ENCODE peak calls at places on chromosome 11, in seven cellular contexts. N is heart left ventricle, X is GM12891, B is transverse colon, L is tibial nerve, U is endothelial cell of umbilical vein, T is NB4. C is an unnamed sample.

GRCh38 chr11:96054870-96055705 is 131.2 kb upstream of the MTMR2 start:
- DNase-seq in N (no peak), X (no peak), B (no peak), L (no peak), U (peak; percentile 71), T (peak; percentile 61), C (peak; percentile 36)

GRCh38 chr11:130448416-130449068 is at the start of gene ADAMTS15:
- DNase-seq in N (peak; percentile 93), X (no peak), B (peak; percentile 75), L (peak; percentile 75), U (peak; percentile 70), T (peak; percentile 98), C (no peak)

GRCh38 chr11:35083181-35084061 is 55.5 kb upstream of the CD44 start:
- DNase-seq in N (peak; percentile 69), X (peak; percentile 45), B (peak; percentile 61), L (peak; percentile 66), U (no peak), T (peak; percentile 85), C (peak; percentile 19)

GRCh38 chr11:70631624-70632047 is 233.3 kb downstream of the CTTN start:
- DNase-seq in N (no peak), X (no peak), B (no peak), L (no peak), U (no peak), T (no peak), C (no peak)

GRCh38 chr11:67345949-67346819 is 7.2 kb downstream of the POLD4 start:
- DNase-seq in N (no peak), X (no peak), B (peak; percentile 66), L (no peak), U (peak; percentile 49), T (peak; percentile 64), C (peak; percentile 27)

GRCh38 chr11:49208006-49208721 is at the start of gene FOLH1:
- DNase-seq in N (peak; percentile 48), X (peak; percentile 15), B (no peak), L (peak; percentile 6), U (peak; percentile 6), T (no peak), C (no peak)

GRCh38 chr11:128653828-128654231 is 40.0 kb upstream of the FLI1 start:
- DNase-seq in N (peak; percentile 70), X (no peak), B (peak; percentile 35), L (peak; percentile 19), U (peak; percentile 47), T (no peak), C (no peak)

GRCh38 chr11:19241260-19242183 is 777 bp upstream of the E2F8 start:
- DNase-seq in N (peak; percentile 41), X (peak; percentile 70), B (peak; percentile 49), L (no peak), U (peak; percentile 8), T (peak; percentile 83), C (peak; percentile 84)

GRCh38 chr11:78420255-78420764 is 2.7 kb upstream of the GAB2 start:
- DNase-seq in N (peak; percentile 71), X (no peak), B (peak; percentile 72), L (peak; percentile 92), U (peak; percentile 90), T (peak; percentile 83), C (peak; percentile 56)

GRCh38 chr11:68128682-68129327 is 7.6 kb upstream of the CHKA start:
- DNase-seq in N (peak; percentile 80), X (no peak), B (peak; percentile 68), L (no peak), U (peak; percentile 74), T (no peak), C (peak; percentile 59)

GRCh38 chr11:132114185-132114584 is 743.8 kb downstream of the NTM start:
- DNase-seq in N (peak; percentile 52), X (no peak), B (peak; percentile 18), L (peak; percentile 41), U (peak; percentile 44), T (peak; percentile 46), C (peak; percentile 30)

GRCh38 chr11:2928605-2929510 is at the start of gene PHLDA2:
- DNase-seq in N (peak; percentile 54), X (no peak), B (peak; percentile 73), L (no peak), U (peak; percentile 59), T (peak; percentile 54), C (peak; percentile 53)

GRCh38 chr11:28104425-28104824 is 3.5 kb downstream of the KIF18A start:
- DNase-seq in N (no peak), X (no peak), B (no peak), L (no peak), U (no peak), T (no peak), C (peak; percentile 16)

GRCh38 chr11:44611687-44612437 is 46.4 kb downstream of the CD82 start:
- DNase-seq in N (no peak), X (no peak), B (peak; percentile 26), L (no peak), U (no peak), T (no peak), C (peak; percentile 45)

GRCh38 chr11:67996622-67997459 is 7.1 kb downstream of the UNC93B1 start:
- DNase-seq in N (peak; percentile 69), X (no peak), B (peak; percentile 88), L (peak; percentile 62), U (peak; percentile 31), T (peak; percentile 59), C (peak; percentile 87)

GRCh38 chr11:34603129-34604001 is 17.5 kb upstream of the EHF start:
- DNase-seq in N (no peak), X (no peak), B (peak; percentile 57), L (no peak), U (no peak), T (no peak), C (no peak)

GRCh38 chr11:133934599-133935550 is 21.9 kb downstream of the IGSF9B start:
- DNase-seq in N (peak; percentile 76), X (no peak), B (peak; percentile 29), L (peak; percentile 32), U (no peak), T (peak; percentile 63), C (peak; percentile 25)

GRCh38 chr11:105456950-105457349 is 152.9 kb upstream of the GRIA4 start:
- DNase-seq in N (no peak), X (no peak), B (no peak), L (no peak), U (no peak), T (peak; percentile 3), C (no peak)

DNA sequence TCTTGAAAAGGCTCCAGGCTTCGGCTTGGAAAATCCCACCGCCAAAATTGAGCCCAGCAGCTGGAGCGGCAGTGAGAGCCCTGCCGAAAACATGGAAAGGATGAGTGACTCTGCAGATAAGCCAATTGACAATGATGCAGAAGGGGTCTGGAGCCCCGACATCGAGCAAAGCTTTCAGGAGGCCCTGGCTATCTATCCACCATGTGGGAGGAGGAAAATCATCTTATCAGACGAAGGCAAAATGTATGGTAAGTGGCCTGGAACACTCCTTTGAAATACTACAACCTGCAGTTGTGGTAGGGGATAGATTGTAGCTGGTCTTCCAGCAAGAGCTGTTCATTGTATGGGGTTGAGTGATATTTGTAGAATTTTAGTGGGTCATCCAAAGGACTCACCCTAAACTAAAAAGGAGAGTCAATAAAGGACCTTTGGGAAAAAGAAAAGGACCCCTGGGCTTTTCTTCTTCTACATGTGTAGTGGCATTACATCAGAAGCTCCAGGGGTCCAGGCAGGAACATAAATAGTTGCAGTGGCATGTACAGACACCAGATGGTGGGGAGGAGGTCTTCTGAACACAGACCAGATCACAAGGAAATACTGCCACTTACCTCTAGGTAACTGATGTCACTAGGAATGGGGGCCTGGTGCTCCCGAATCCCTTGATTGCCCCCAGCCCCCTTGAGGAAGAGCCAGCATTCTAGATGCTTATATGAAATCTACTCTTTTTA is 90.1 kb downstream of the TEAD1 start:
- DNase-seq in N (no peak), X (no peak), B (no peak), L (no peak), U (no peak), T (no peak), C (no peak)
- TF ChIP-seq POLR2A in N (no peak), X (no peak), B (no peak), L (no peak), U (no peak), T (no peak), C (no peak)

GRCh38 chr11:31369348-31370329 is at the start of the genes DCDC1 and DNAJC24:
- DNase-seq in N (peak; percentile 92), X (peak; percentile 34), B (peak; percentile 93), L (peak; percentile 87), U (peak; percentile 93), T (peak; percentile 93), C (peak; percentile 96)
- TF ChIP-seq POLR2A in N (no peak), X (peak; percentile 77), B (peak; percentile 56), L (no peak), U (peak; percentile 83), T (peak; percentile 62), C (peak; percentile 77)

DNA sequence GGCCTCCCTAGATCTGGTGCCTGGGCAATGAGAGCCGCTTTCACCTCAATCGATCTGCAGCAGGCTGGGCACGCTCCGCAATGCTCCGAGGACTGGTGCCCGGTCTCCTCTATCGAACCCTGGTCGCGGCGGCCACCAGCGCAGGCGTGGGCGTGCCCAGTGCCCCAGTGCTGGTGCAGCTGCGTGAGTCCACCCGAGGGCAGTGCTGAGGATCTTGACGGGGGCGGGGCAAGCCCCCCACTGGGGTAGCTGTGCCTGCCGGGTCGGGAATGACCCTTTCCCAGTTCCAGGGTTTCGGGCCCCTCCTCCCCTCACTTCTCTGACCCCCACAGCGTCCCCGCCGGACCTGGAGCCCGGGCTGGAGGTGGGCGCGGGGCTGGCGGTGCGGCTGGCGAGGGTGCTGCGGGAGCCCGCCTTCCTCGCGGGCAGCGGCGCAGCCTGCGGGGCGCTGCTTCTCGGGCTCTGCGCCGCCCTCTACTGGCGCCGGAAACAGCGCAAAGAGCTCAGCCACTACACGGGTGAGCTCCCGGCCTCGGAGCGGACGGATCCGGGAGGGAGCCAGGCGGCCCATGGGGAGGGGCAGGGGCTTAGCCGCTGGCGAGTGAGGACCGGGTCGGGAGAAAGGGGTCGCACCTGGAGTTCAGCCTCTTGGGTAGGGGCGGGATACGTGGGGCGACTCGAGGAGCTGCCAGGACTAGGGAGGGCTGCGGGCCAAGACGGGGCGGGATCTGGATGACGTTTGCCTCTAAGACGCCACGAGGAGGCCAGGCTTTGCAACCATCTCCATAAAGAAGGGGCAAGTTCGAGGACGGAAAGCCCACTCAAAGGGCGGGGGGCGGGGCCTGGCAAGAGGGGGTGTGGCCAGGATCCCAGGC is 10.9 kb downstream of the ROBO3 start:
- DNase-seq in N (peak; percentile 89), X (peak; percentile 94), B (peak; percentile 84), L (peak; percentile 84), U (peak; percentile 97), T (peak; percentile 72), C (peak; percentile 85)
- TF ChIP-seq POLR2A in N (no peak), X (no peak), B (peak; percentile 35), L (peak; percentile 9), U (no peak), T (no peak), C (no peak)

GRCh38 chr11:5690736-5691135 is 1.1 kb downstream of the TRIM22 start:
- DNase-seq in N (no peak), X (no peak), B (no peak), L (peak; percentile 25), U (peak; percentile 72), T (no peak), C (peak; percentile 64)
- TF ChIP-seq POLR2A in N (no peak), X (no peak), B (no peak), L (no peak), U (no peak), T (no peak), C (peak; percentile 31)

C was measured in erythroblast.